ENCODE peak calls at places on chromosomes 12 and 14, in seven cellular contexts. A, E, B, I, W, R and Q are unnamed samples.
A peak's percentile ranks its signal among the peaks of the same experiment; 100 is the strongest.

GRCh38 chr12:51852404-51853137 is 4.1 kb upstream of the FIGNL2 start:
- DNase-seq in B (no peak), I (no peak), R (no peak), E (no peak), W (no peak), A (no peak), Q (no peak)

GRCh38 chr12:130495156-130495555 is 157.5 kb downstream of the PIWIL1 start:
- DNase-seq in A (no peak), R (no peak), E (no peak), B (no peak), I (no peak), W (no peak), Q (no peak)

GRCh38 chr12:88839486-88839885 is 259.2 kb upstream of the KITLG start:
- DNase-seq in B (no peak), R (no peak), W (no peak), A (no peak), I (no peak), E (no peak), Q (no peak)

GRCh38 chr14:77359626-77360025 is 17.3 kb downstream of the TMED8 start:
- DNase-seq in B (no peak), W (no peak), A (no peak), E (no peak), I (no peak), R (no peak), Q (no peak)

GRCh38 chr12:47353508-47353907 is 273.7 kb upstream of the AMIGO2 start:
- DNase-seq in I (no peak), B (no peak), E (no peak), W (no peak), R (no peak), A (no peak), Q (no peak)

GRCh38 chr14:55000381-55000780 is 26.5 kb downstream of the WDHD1 start:
- DNase-seq in W (peak; percentile 58), R (no peak), A (no peak), E (peak; percentile 40), B (peak; percentile 11), I (no peak), Q (peak; percentile 66)

GRCh38 chr14:77543637-77544334 is 45.2 kb upstream of the ISM2 start:
- DNase-seq in W (peak; percentile 24), A (no peak), I (no peak), B (no peak), E (peak; percentile 49), R (no peak), Q (no peak)

GRCh38 chr12:89702503-89702902 is 6.1 kb downstream of the ATP2B1 start:
- DNase-seq in A (no peak), E (no peak), W (no peak), I (no peak), B (no peak), R (no peak), Q (no peak)

GRCh38 chr12:120497524-120498150 is 1.7 kb downstream of the DYNLL1 start:
- DNase-seq in W (peak; percentile 41), I (peak; percentile 24), E (peak; percentile 35), R (no peak), B (peak; percentile 26), A (no peak), Q (no peak)

GRCh38 chr14:70254476-70254961 is 65.8 kb upstream of the SLC8A3 start:
- DNase-seq in B (no peak), R (peak; percentile 30), E (peak; percentile 43), A (no peak), I (peak; percentile 53), W (peak; percentile 1), Q (no peak)

GRCh38 chr12:127411141-127411915 is 855.6 kb upstream of the TMEM132C start:
- DNase-seq in A (no peak), R (no peak), B (no peak), I (no peak), E (no peak), W (no peak), Q (no peak)

GRCh38 chr12:110670161-110670701 is 18.7 kb downstream of the HVCN1 start:
- DNase-seq in B (no peak), A (no peak), W (no peak), I (no peak), R (no peak), E (no peak), Q (no peak)

GRCh38 chr14:60508707-60509437 is at the start of gene SIX6:
- DNase-seq in R (peak; percentile 33), A (no peak), E (peak; percentile 12), W (peak; percentile 24), B (peak; percentile 12), I (no peak), Q (peak; percentile 9)

GRCh38 chr14:67453575-67454300 is 34.8 kb downstream of the TMEM229B start:
- DNase-seq in W (no peak), E (no peak), A (no peak), B (no peak), R (no peak), I (no peak), Q (no peak)

GRCh38 chr14:65479386-65479785 is 66.9 kb downstream of the FUT8 start:
- DNase-seq in R (no peak), W (no peak), A (no peak), I (no peak), B (no peak), E (no peak), Q (no peak)

DNA sequence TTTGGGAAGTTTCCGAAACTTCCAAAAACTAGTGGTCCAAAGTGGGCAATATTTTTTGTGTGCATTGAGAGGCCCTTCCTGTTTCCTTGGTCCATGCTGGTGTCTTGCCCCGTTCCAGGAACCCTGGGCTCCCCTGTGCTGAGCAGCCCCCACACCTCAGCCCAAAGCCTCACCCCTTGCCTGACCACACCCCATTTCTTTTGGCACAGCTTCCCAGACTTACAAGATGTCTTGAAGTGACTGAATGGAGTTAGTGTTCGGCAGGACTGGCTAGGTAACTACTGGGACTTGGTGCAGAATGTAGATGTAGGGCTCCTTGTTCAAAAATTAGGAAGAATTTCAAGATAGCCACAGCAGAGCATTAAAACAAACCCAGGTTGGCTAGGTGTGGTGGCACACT is 68.6 kb downstream of the ETV6 start:
- DNase-seq in I (peak; percentile 77), W (no peak), B (no peak), E (no peak), A (no peak), R (no peak), Q (no peak)
- TF ChIP-seq CTCF in I (no peak), W (no peak), B (no peak), E (no peak), A (no peak), R (no peak), Q (no peak)

GRCh38 chr12:115750340-115750739 is 527.2 kb downstream of the MED13L start:
- DNase-seq in R (no peak), E (no peak), A (no peak), I (no peak), B (no peak), W (no peak), Q (no peak)

GRCh38 chr12:115755752-115756140 is 521.7 kb downstream of the MED13L start:
- DNase-seq in A (no peak), R (no peak), E (no peak), B (no peak), I (no peak), W (no peak), Q (no peak)

GRCh38 chr12:115752151-115752550 is 525.3 kb downstream of the MED13L start:
- DNase-seq in E (peak; percentile 44), R (no peak), W (peak; percentile 54), I (no peak), B (peak; percentile 28), A (peak; percentile 10), Q (peak; percentile 39)

GRCh38 chr12:115755061-115755751 is 522.3 kb downstream of the MED13L start:
- DNase-seq in I (no peak), A (no peak), R (no peak), B (no peak), E (no peak), W (no peak), Q (no peak)

DNA sequence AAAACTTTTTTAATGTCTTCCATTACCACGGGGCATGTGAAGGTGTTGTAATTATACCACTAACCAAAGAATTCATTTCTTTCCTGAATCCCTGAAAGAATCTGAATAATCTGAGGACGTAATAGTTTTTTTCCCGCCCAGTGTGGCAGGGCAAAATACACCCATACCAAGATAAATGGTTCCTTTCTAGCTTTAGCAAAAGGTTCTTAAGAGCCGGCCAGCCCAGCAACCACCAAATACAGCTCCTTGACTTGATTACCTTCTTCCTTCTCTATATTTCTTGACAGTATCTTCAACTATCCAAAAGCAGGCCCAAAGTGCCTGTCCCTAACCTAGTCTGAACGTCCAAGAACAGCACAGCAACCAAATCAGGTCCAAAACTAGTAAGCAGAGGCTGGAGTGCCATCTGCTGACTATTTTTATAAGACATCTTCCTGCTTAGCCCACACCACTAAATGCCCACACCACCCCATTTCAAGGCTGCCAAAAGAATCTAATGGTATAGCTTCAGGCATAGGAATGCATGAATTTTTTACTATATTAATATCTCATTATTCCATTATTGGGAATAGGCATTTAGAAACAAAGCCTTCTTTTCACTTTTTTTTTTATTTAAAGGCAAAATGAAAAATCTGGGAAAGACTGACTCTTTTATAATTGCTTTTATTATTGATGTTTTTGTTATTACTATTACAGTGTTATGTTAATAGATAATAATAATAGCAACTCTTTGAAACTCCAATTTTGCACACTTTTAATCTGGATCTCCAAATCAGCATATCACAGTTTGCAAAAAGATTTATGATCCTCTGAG is 524.4 kb downstream of the MED13L start:
- DNase-seq in A (peak; percentile 75), W (peak; percentile 77), I (peak; percentile 36), R (peak; percentile 18), E (peak; percentile 82), B (peak; percentile 63), Q (peak; percentile 44)
- TF ChIP-seq CTCF in A (peak; percentile 48), W (peak; percentile 81), I (peak; percentile 57), R (peak; percentile 7), E (peak; percentile 66), B (peak; percentile 73), Q (peak; percentile 71)

GRCh38 chr12:105234197-105234596 is 1.8 kb downstream of the APPL2 start:
- DNase-seq in A (no peak), E (no peak), W (no peak), R (peak; percentile 6), I (no peak), B (no peak), Q (no peak)

GRCh38 chr12:105235299-105235746 is 651 bp downstream of the APPL2 start:
- DNase-seq in W (peak; percentile 26), E (no peak), I (no peak), R (peak; percentile 50), A (no peak), B (no peak), Q (no peak)

GRCh38 chr12:105233045-105233905 is 2.7 kb downstream of the APPL2 start:
- DNase-seq in E (no peak), A (no peak), I (no peak), B (no peak), R (no peak), W (no peak), Q (no peak)

GRCh38 chr12:105237671-105238070 is 1.7 kb upstream of the APPL2 start:
- DNase-seq in B (no peak), I (no peak), E (no peak), W (no peak), A (no peak), R (no peak), Q (no peak)

GRCh38 chr12:105235747-105236476 is at the start of gene APPL2:
- DNase-seq in I (peak; percentile 90), W (peak; percentile 87), B (peak; percentile 75), E (peak; percentile 93), R (peak; percentile 87), A (peak; percentile 74), Q (peak; percentile 52)
- TF ChIP-seq CTCF in I (no peak), W (peak; percentile 45), B (no peak), E (no peak), R (peak; percentile 19), A (peak; percentile 47), Q (no peak)

DNA sequence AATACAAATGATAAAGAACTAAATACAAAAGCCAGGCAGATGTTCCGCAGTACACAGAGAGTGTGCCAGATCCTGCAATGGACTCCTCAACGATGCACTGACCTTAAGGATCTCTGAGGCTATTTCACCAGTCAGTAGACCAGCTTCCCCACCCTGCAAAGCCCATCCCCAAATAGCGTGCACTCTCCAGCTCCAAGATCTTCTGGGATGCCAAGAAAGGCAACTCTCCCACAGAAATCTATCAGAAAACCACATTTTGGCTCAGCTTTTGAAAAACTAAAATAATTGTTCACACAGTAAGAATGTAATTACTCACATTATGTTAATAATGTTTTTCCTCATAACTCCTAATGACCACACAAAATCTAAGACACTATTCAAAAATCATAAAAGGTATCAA is 90.4 kb downstream of the PPP2R5E start:
- DNase-seq in R (no peak), A (no peak), I (no peak), B (no peak), E (no peak), W (no peak), Q (peak; percentile 29)
- TF ChIP-seq CTCF in R (no peak), A (no peak), I (no peak), B (no peak), E (no peak), W (no peak), Q (no peak)